ENCODE peak calls at places on chromosomes 6 and 20, in seven cellular contexts. W is heart left ventricle, T is cardiac fibroblast, K is CD14-positive monocyte, E is left lung, J is adrenal gland, G is AG08395. M is an unnamed sample.

GRCh38 chr20:11919571-11919970 is 1.9 kb downstream of the BTBD3 start:
- DNase-seq in E (no peak), T (no peak), K (no peak), G (no peak), W (no peak), J (no peak), M (no peak)

GRCh38 chr6:168242655-168243225 is 76.8 kb downstream of the DACT2 start:
- DNase-seq in E (no peak), T (no peak), W (no peak), K (no peak), G (no peak), J (no peak), M (no peak)

GRCh38 chr6:50087231-50087954 is 37.7 kb upstream of the DEFB112 start:
- DNase-seq in K (no peak), T (peak; percentile 62), J (no peak), W (no peak), G (peak; percentile 81), E (no peak), M (no peak)

GRCh38 chr6:41707565-41708200 is 27.7 kb downstream of the TFEB start:
- DNase-seq in T (no peak), W (no peak), J (no peak), E (peak; percentile 88), G (no peak), K (peak; percentile 74), M (no peak)

GRCh38 chr6:130027948-130028347 is 9.6 kb downstream of the L3MBTL3 start:
- DNase-seq in J (no peak), E (no peak), T (no peak), K (no peak), W (no peak), G (no peak), M (no peak)

GRCh38 chr6:3722785-3723184 is 28.7 kb downstream of the PXDC1 start:
- DNase-seq in J (no peak), G (no peak), E (no peak), W (no peak), K (no peak), T (no peak), M (no peak)

GRCh38 chr6:131972761-131973160 is 21.6 kb upstream of the CCN2 start:
- DNase-seq in W (no peak), T (no peak), G (no peak), K (no peak), E (no peak), J (no peak), M (no peak)

GRCh38 chr6:10962673-10963072 is 75.8 kb downstream of the SYCP2L start:
- DNase-seq in E (no peak), K (no peak), G (peak; percentile 46), T (peak; percentile 90), W (no peak), J (no peak), M (no peak)

GRCh38 chr6:50824505-50824904 is 5.8 kb downstream of the TFAP2B start:
- DNase-seq in E (no peak), J (no peak), K (no peak), G (no peak), W (no peak), T (no peak), M (no peak)

GRCh38 chr6:27687154-27688013 is 214.5 kb upstream of the ZNF184 start:
- DNase-seq in W (peak; percentile 49), J (peak; percentile 75), E (peak; percentile 91), K (peak; percentile 73), T (peak; percentile 84), G (peak; percentile 75), M (peak; percentile 80)

GRCh38 chr6:109894181-109894580 is 83.9 kb upstream of the GPR6 start:
- DNase-seq in J (no peak), W (no peak), T (no peak), G (no peak), K (no peak), E (no peak), M (no peak)

GRCh38 chr6:27591660-27592059 is 118.8 kb upstream of the ZNF184 start:
- DNase-seq in T (peak; percentile 85), K (no peak), J (no peak), E (no peak), G (no peak), W (no peak), M (no peak)

GRCh38 chr6:108250240-108250866 is 10.5 kb downstream of the SNX3 start:
- DNase-seq in K (no peak), E (no peak), G (no peak), T (peak; percentile 39), W (no peak), J (no peak), M (no peak)

GRCh38 chr6:87968435-87969278 is 79.0 kb upstream of the SPACA1 start:
- DNase-seq in K (no peak), W (no peak), J (no peak), T (peak; percentile 11), G (no peak), E (peak; percentile 75), M (peak; percentile 29)

GRCh38 chr6:84500726-84501125 is 263.7 kb downstream of the TBX18 start:
- DNase-seq in K (no peak), T (no peak), E (no peak), J (no peak), W (no peak), G (no peak), M (no peak)

GRCh38 chr20:45059022-45059728 is 41.8 kb downstream of the KCNS1 start:
- DNase-seq in T (peak; percentile 81), W (no peak), J (no peak), E (no peak), K (no peak), G (no peak), M (no peak)

GRCh38 chr20:16709017-16709416 is 20.8 kb upstream of the SNRPB2 start:
- DNase-seq in T (no peak), G (no peak), J (no peak), K (no peak), W (no peak), E (no peak), M (no peak)

GRCh38 chr6:148211777-148212324 is 130.8 kb upstream of the SASH1 start:
- DNase-seq in T (no peak), E (no peak), G (no peak), K (no peak), W (no peak), J (no peak), M (no peak)

GRCh38 chr6:89797317-89797716 is 22.3 kb downstream of the MDN1 start:
- DNase-seq in G (no peak), E (no peak), J (no peak), W (peak; percentile 30), K (no peak), T (peak; percentile 70), M (no peak)

GRCh38 chr6:52840763-52841585 is at the start of gene GSTA5:
- DNase-seq in K (no peak), G (no peak), T (no peak), W (no peak), E (no peak), J (no peak), M (no peak)

GRCh38 chr20:25195014-25195961 is at the start of gene ENTPD6:
- DNase-seq in J (peak; percentile 94), T (peak; percentile 87), W (peak; percentile 94), K (peak; percentile 80), E (peak; percentile 95), G (peak; percentile 100), M (peak; percentile 92)

GRCh38 chr6:93792751-93793150 is 373.4 kb upstream of the EPHA7 start:
- DNase-seq in W (no peak), E (no peak), G (no peak), T (peak; percentile 60), K (no peak), J (no peak), M (no peak)

M was measured in ovary.